ENCODE peak calls at places on chromosomes 1 and 21, in six cellular contexts. M, J, B, S, E and P are unnamed samples.

GRCh38 chr1:151273924-151274466 is 8.1 kb upstream of the ZNF687 start:
- DNase-seq in E (no peak), M (no peak), S (no peak), J (no peak), B (no peak), P (no peak)

GRCh38 chr21:45115141-45115540 is 40.8 kb downstream of the ADARB1 start:
- DNase-seq in B (no peak), M (no peak), J (no peak), S (no peak), E (no peak), P (no peak)

GRCh38 chr1:2180297-2181245 is 14.0 kb downstream of the FAAP20 start:
- DNase-seq in S (no peak), M (no peak), J (no peak), E (no peak), B (no peak), P (no peak)

GRCh38 chr1:19597463-19598309 is 46.4 kb upstream of the NBL1 start:
- DNase-seq in M (no peak), E (no peak), S (no peak), J (peak; percentile 7), B (no peak), P (no peak)

GRCh38 chr1:211183924-211184323 is 50.0 kb upstream of the KCNH1 start:
- DNase-seq in J (no peak), M (no peak), S (no peak), B (no peak), E (no peak), P (no peak)

GRCh38 chr1:54894271-54894670 is 7.3 kb upstream of the DHCR24 start:
- DNase-seq in M (no peak), J (no peak), E (no peak), S (no peak), B (no peak), P (no peak)

GRCh38 chr1:64934115-64934880 is 32.1 kb downstream of the JAK1 start:
- DNase-seq in E (no peak), M (peak; percentile 35), S (no peak), J (peak; percentile 48), B (no peak), P (no peak)

GRCh38 chr1:69073176-69073575 is 494.5 kb upstream of the LRRC7 start:
- DNase-seq in J (no peak), B (no peak), E (no peak), S (no peak), M (no peak), P (no peak)

DNA sequence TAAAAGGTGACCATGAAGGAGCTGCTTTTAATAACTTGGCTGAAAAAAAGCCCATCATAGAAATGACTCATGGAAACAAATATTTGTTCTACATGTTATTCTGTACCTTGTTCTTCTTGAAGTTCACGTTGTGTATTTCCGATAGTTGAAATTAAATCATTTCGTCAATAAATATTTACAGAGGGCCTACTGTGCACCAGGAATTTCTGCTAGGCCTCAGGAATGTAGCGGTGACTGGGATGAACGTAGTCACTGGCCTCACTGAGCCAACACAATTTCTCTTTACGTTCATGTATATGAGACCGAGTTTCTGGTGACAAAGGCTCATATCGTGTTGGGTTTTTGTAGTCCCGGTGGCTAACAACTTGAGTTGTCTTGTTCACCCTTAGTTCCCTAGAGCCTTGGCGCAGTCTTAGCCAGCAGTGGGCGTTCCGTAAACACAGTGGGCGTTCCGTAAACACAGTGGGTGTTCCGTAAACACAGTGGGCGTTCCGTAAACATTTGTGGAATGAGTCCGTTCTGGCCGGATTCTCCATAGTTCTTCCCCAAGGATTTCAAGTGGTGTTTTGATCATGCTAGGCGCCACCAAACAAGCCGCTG is 53.2 kb upstream of the VAMP3 start:
- DNase-seq in J (no peak), E (no peak), B (no peak), M (no peak), S (no peak), P (no peak)
- H3K27me3 ChIP-seq in J (no peaks in the 10 kb centered on the region), E (peaks cover 6% of the 10 kb centered on the region), B (no peaks in the 10 kb centered on the region), M (no peaks in the 10 kb centered on the region), S (no peaks in the 10 kb centered on the region), P (no peaks in the 10 kb centered on the region)

DNA sequence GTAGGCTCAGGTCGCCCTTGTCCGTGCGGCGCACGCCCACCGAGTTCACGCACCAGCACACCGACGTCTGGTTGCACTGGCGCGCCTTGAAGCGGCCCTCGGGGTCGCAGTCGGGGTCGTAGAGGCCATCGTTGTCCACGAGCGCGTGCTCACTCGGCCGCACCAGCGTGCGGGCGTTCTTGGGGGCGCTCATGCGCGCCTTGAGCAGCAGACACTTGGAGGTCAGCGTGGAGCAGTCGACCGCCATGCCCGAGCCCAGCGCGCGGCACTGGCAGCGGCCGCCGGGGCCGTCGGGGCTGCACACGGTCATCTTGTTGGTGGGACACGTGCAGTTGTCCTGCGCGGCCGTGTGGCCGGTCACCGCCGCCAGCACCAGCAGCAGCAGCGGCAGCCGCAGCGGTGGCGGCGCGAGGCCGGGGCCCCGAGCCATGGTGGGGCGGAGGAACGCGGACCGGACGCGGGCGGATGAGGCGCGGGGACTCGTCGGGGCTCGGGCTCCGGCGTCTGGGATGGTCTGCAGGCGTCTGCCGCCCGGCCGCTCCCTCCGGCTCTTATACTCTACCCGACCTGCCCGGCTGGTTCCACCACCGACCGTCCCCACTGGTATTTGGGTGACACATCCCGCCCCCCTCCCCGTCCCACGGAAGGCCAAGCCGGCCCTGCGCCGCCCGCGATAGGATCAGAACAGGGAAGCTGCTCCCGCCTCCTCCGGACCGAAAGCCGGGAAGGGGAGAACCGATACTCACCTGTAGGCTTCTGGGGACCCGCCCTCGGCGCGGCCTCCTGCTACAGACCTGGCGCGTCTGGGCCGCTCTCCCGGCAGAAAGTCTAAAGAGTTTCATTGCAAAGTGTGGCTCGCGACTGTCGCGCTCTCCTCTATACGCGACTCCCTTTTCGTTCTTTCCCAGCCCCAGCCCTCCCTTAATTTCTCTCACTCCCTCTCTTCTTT is at the start of gene TACSTD2:
- DNase-seq in S (no peak), E (peak; percentile 88), J (no peak), M (peak; percentile 33), B (peak; percentile 50), P (peak; percentile 16)
- H3K27me3 ChIP-seq in S (peaks cover 99% of the 10 kb centered on the region), E (peaks cover 34% of the 10 kb centered on the region), J (no peaks in the 10 kb centered on the region), M (peaks cover 29% of the 10 kb centered on the region), B (no peaks in the 10 kb centered on the region), P (no peaks in the 10 kb centered on the region)

GRCh38 chr1:60947367-60947766 is 135.0 kb upstream of the NFIA start:
- DNase-seq in S (no peak), J (no peak), E (no peak), B (no peak), M (no peak), P (no peak)

GRCh38 chr1:60948486-60948885 is 133.9 kb upstream of the NFIA start:
- DNase-seq in S (no peak), M (no peak), B (no peak), E (no peak), J (no peak), P (no peak)

GRCh38 chr1:60949154-60949825 is 133.1 kb upstream of the NFIA start:
- DNase-seq in M (no peak), B (no peak), S (no peak), E (no peak), J (no peak), P (no peak)

GRCh38 chr1:60950431-60951068 is 131.8 kb upstream of the NFIA start:
- DNase-seq in J (no peak), E (no peak), S (no peak), M (no peak), B (no peak), P (no peak)

DNA sequence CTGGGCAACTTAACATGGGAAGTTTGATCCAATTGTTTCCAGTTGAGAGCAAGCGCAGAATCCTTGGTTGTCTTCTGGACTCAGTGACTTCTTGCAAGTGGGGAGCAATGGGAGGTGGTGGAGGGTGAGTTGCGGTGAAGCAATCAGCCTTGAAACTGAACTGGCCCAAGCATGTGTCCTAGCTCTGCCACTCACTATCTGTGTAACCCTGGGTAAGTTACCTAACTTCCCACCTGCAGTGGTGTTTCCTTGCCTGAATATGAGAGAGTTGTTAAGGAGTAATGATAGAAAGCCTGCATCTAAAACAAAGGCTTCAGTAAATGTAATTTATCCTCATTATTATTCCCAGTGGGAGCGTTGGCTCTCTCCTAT is 132.5 kb upstream of the NFIA start:
- DNase-seq in E (no peak), M (no peak), S (no peak), B (no peak), J (no peak), P (no peak)
- H3K27me3 ChIP-seq in E (no peaks in the 10 kb centered on the region), M (no peaks in the 10 kb centered on the region), S (no peaks in the 10 kb centered on the region), B (no peaks in the 10 kb centered on the region), J (no peaks in the 10 kb centered on the region), P (no peaks in the 10 kb centered on the region)

GRCh38 chr1:220877348-220878095 is 1.7 kb upstream of the HLX start:
- DNase-seq in B (no peak), M (no peak), E (peak; percentile 58), J (no peak), S (no peak), P (no peak)

GRCh38 chr1:220878223-220879081 is 791 bp upstream of the HLX start:
- DNase-seq in E (peak; percentile 57), B (no peak), S (no peak), J (peak; percentile 46), M (peak; percentile 41), P (no peak)

GRCh38 chr1:220879090-220879508 is at the start of gene HLX:
- DNase-seq in B (peak; percentile 73), S (peak; percentile 75), E (peak; percentile 96), J (peak; percentile 85), M (peak; percentile 86), P (peak; percentile 85)

GRCh38 chr1:220875233-220875632 is 4.0 kb upstream of the HLX start:
- DNase-seq in S (no peak), M (no peak), E (no peak), J (no peak), B (no peak), P (no peak)

DNA sequence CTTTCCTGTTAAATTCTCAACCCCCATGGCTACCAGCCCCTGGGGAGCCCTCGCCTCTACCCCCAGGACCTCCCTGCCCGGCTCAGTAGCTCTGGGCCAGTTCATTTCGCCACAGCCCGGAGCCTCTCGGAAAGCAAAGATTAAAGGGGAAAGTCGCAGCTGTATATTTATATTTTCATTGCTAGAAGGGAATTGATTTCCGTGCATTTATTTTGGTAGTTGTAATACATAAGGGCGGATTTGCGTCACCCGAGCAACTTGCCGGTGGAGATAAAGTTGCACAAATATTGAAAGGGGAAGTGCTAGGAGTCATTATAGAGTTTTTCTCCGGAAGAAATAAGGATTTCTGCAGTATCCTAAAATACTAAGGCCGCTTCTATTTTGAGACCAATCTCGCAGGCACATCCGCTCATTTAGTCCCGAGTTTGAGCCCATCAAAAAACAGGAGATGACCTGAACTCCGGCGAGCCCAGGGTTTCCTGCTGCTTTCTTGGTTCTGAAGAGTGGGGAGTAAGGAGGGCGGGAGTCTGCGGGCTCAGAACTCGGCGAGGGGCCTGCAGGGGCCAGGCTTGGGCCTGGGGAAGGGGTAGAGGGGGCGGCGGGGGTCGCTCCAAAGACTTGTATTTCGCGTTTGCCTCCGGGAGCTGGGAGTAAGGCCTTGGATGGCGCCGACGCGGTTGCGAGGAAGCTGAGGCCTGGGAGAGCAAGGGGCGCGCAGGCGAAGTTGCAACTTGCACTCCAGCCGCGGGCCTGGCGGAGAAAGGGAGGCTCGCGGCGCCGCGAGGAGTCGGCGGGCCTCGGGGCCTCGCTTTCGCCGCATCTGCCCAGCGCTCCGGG is 2.5 kb upstream of the HLX start:
- DNase-seq in J (peak; percentile 51), M (peak; percentile 52), S (peak; percentile 65), E (peak; percentile 82), B (peak; percentile 45), P (no peak)
- H3K27me3 ChIP-seq in J (no peaks in the 10 kb centered on the region), M (peaks cover 6% of the 10 kb centered on the region), S (peaks cover 72% of the 10 kb centered on the region), E (peaks cover 73% of the 10 kb centered on the region), B (peaks cover 7% of the 10 kb centered on the region), P (no peaks in the 10 kb centered on the region)